ENCODE peak calls at places on chromosomes 16 and 17, in five cellular contexts. One of them, this sample, is unnamed.

GRCh38 chr17:59620518-59621259 is 994 bp downstream of the CLTC start:
- DNase-seq in mammary epithelial cell: peak; percentile 47
- DNase-seq in fibroblast of lung: peak; percentile 33
- DNase-seq in PC-3: peak; percentile 51
- DNase-seq in naive thymus-derived CD4-positive, alpha-beta T cell: peak; percentile 14
- DNase-seq in this sample: peak; percentile 36

GRCh38 chr16:14303182-14303618 is 232.1 kb downstream of the MRTFB start:
- DNase-seq in naive thymus-derived CD4-positive, alpha-beta T cell: no peak
- DNase-seq in fibroblast of lung: peak; percentile 36
- DNase-seq in PC-3: no peak
- DNase-seq in mammary epithelial cell: peak; percentile 26
- DNase-seq in this sample: peak; percentile 29

GRCh38 chr17:8994319-8994718 is 27.0 kb upstream of the NTN1 start:
- DNase-seq in naive thymus-derived CD4-positive, alpha-beta T cell: no peak
- DNase-seq in fibroblast of lung: peak; percentile 16
- DNase-seq in PC-3: peak; percentile 38
- DNase-seq in mammary epithelial cell: peak; percentile 31
- DNase-seq in this sample: peak; percentile 50

GRCh38 chr17:45021607-45022287 is 29.7 kb downstream of the DCAKD start:
- DNase-seq in naive thymus-derived CD4-positive, alpha-beta T cell: peak; percentile 75
- DNase-seq in mammary epithelial cell: peak; percentile 39
- DNase-seq in PC-3: peak; percentile 79
- DNase-seq in fibroblast of lung: peak; percentile 53
- DNase-seq in this sample: peak; percentile 73

GRCh38 chr17:33277436-33278100 is 15.5 kb downstream of the ASIC2 start:
- DNase-seq in fibroblast of lung: peak; percentile 81
- DNase-seq in PC-3: no peak
- DNase-seq in mammary epithelial cell: no peak
- DNase-seq in naive thymus-derived CD4-positive, alpha-beta T cell: no peak
- DNase-seq in this sample: no peak

GRCh38 chr16:48682971-48683370 is 73.0 kb upstream of the N4BP1 start:
- DNase-seq in mammary epithelial cell: no peak
- DNase-seq in fibroblast of lung: no peak
- DNase-seq in naive thymus-derived CD4-positive, alpha-beta T cell: no peak
- DNase-seq in PC-3: no peak
- DNase-seq in this sample: no peak

GRCh38 chr16:50266337-50267091 is at the start of gene ADCY7:
- DNase-seq in fibroblast of lung: peak; percentile 91
- DNase-seq in naive thymus-derived CD4-positive, alpha-beta T cell: peak; percentile 79
- DNase-seq in mammary epithelial cell: peak; percentile 22
- DNase-seq in PC-3: no peak
- DNase-seq in this sample: peak; percentile 74

GRCh38 chr16:89314357-89314756 is 96.9 kb downstream of the ZNF778 start:
- DNase-seq in naive thymus-derived CD4-positive, alpha-beta T cell: peak; percentile 61
- DNase-seq in mammary epithelial cell: no peak
- DNase-seq in fibroblast of lung: no peak
- DNase-seq in PC-3: no peak
- DNase-seq in this sample: no peak

GRCh38 chr17:79220715-79221291 is 146.2 kb downstream of the ENGASE start:
- DNase-seq in fibroblast of lung: no peak
- DNase-seq in PC-3: no peak
- DNase-seq in naive thymus-derived CD4-positive, alpha-beta T cell: no peak
- DNase-seq in mammary epithelial cell: no peak
- DNase-seq in this sample: no peak

GRCh38 chr17:50290074-50290702 is 15.9 kb downstream of the TMEM92 start:
- DNase-seq in mammary epithelial cell: peak; percentile 89
- DNase-seq in naive thymus-derived CD4-positive, alpha-beta T cell: no peak
- DNase-seq in fibroblast of lung: peak; percentile 99
- DNase-seq in PC-3: peak; percentile 98
- DNase-seq in this sample: peak; percentile 85

GRCh38 chr16:55566432-55567175 is at the start of gene CAPNS2:
- DNase-seq in mammary epithelial cell: no peak
- DNase-seq in fibroblast of lung: no peak
- DNase-seq in naive thymus-derived CD4-positive, alpha-beta T cell: no peak
- DNase-seq in PC-3: no peak
- DNase-seq in this sample: no peak

GRCh38 chr16:83433201-83433600 is 374.6 kb upstream of the HSBP1 start:
- DNase-seq in naive thymus-derived CD4-positive, alpha-beta T cell: no peak
- DNase-seq in fibroblast of lung: peak; percentile 60
- DNase-seq in PC-3: no peak
- DNase-seq in mammary epithelial cell: peak; percentile 3
- DNase-seq in this sample: no peak

GRCh38 chr17:50219345-50219744 is 17.9 kb upstream of the COL1A1 start:
- DNase-seq in naive thymus-derived CD4-positive, alpha-beta T cell: no peak
- DNase-seq in mammary epithelial cell: peak; percentile 86
- DNase-seq in fibroblast of lung: peak; percentile 94
- DNase-seq in PC-3: peak; percentile 94
- DNase-seq in this sample: peak; percentile 27

GRCh38 chr16:23024044-23024443 is 125.2 kb downstream of the USP31 start:
- DNase-seq in fibroblast of lung: no peak
- DNase-seq in mammary epithelial cell: no peak
- DNase-seq in naive thymus-derived CD4-positive, alpha-beta T cell: no peak
- DNase-seq in PC-3: no peak
- DNase-seq in this sample: no peak

GRCh38 chr16:85891033-85891775 is 7.8 kb upstream of the IRF8 start:
- DNase-seq in naive thymus-derived CD4-positive, alpha-beta T cell: no peak
- DNase-seq in PC-3: peak; percentile 81
- DNase-seq in fibroblast of lung: peak; percentile 57
- DNase-seq in mammary epithelial cell: peak; percentile 71
- DNase-seq in this sample: no peak

DNA sequence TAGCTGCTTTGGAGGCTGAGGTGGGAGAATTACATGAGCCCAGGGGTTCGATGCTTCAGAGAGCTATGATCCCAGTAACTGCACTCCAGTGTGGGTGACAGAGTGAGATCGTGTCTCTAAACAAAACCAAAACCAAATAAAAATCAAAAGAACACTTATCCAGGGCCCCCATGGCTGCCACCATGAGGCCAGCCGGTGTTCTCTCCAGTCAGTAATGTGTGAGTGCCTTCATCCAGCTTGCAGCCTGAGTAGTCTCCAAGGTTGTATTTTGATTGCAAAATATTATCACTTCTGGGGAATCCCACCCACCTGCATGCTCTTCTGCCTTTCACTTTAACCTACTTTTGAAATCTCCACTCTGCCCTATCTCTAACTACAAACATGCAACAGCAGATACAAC is 221.0 kb upstream of the WSB1 start:
- DNase-seq in naive thymus-derived CD4-positive, alpha-beta T cell: no peak
- DNase-seq in fibroblast of lung: no peak
- DNase-seq in mammary epithelial cell: no peak
- DNase-seq in PC-3: no peak
- DNase-seq in this sample: no peak
- H3K9me3 ChIP-seq in naive thymus-derived CD4-positive, alpha-beta T cell: no peaks in the 10 kb centered on the region
- H3K9me3 ChIP-seq in fibroblast of lung: no peaks in the 10 kb centered on the region
- H3K9me3 ChIP-seq in mammary epithelial cell: peaks cover 3% of the 10 kb centered on the region
- H3K9me3 ChIP-seq in PC-3: no peaks in the 10 kb centered on the region
- H3K9me3 ChIP-seq in this sample: no peaks in the 10 kb centered on the region

GRCh38 chr17:83199500-83200201 is 120.2 kb downstream of the METRNL start:
- DNase-seq in PC-3: peak; percentile 24
- DNase-seq in fibroblast of lung: no peak
- DNase-seq in naive thymus-derived CD4-positive, alpha-beta T cell: no peak
- DNase-seq in mammary epithelial cell: no peak
- DNase-seq in this sample: no peak
- H3K9me3 ChIP-seq in PC-3: no peaks in the 10 kb centered on the region
- H3K9me3 ChIP-seq in fibroblast of lung: no peaks in the 10 kb centered on the region
- H3K9me3 ChIP-seq in naive thymus-derived CD4-positive, alpha-beta T cell: no peaks in the 10 kb centered on the region
- H3K9me3 ChIP-seq in mammary epithelial cell: no peaks in the 10 kb centered on the region
- H3K9me3 ChIP-seq in this sample: no peaks in the 10 kb centered on the region

GRCh38 chr17:22142091-22142490 is 449.8 kb downstream of the KCNJ18 start:
- DNase-seq in mammary epithelial cell: no peak
- DNase-seq in PC-3: no peak
- DNase-seq in fibroblast of lung: no peak
- DNase-seq in naive thymus-derived CD4-positive, alpha-beta T cell: no peak
- DNase-seq in this sample: no peak

DNA sequence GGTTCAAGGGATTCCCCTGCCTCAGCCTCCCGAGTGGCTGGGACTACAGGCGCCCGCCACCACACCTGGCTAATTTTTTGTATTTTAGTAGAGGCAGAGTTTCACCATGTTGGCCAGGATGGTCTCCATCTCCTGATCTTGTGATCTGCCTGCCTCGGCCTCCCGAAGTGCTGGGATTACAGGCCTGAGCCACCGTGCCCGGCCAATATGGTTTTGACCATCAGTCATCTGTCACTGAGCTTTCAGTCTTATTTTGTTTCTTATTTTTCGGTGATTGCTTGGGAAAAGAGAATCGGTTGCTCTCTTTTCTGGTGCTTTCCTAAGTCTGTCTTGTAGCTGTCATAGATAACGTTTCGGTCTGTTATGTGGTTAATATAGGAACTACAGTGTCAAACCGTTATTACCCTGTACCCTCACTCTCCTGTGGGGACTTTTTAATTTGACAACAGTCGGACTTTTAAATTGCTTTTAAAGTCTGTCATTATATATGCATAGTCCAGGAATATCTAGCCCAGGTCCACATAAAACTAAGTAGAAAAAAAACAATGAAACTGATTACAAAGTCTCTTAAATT is 453.4 kb downstream of the KCNJ18 start:
- DNase-seq in naive thymus-derived CD4-positive, alpha-beta T cell: no peak
- DNase-seq in mammary epithelial cell: no peak
- DNase-seq in PC-3: no peak
- DNase-seq in fibroblast of lung: no peak
- DNase-seq in this sample: no peak
- H3K9me3 ChIP-seq in naive thymus-derived CD4-positive, alpha-beta T cell: no peaks in the 10 kb centered on the region
- H3K9me3 ChIP-seq in mammary epithelial cell: peaks cover 36% of the 10 kb centered on the region
- H3K9me3 ChIP-seq in PC-3: peaks cover 32% of the 10 kb centered on the region
- H3K9me3 ChIP-seq in fibroblast of lung: no peaks in the 10 kb centered on the region
- H3K9me3 ChIP-seq in this sample: no peaks in the 10 kb centered on the region

DNA sequence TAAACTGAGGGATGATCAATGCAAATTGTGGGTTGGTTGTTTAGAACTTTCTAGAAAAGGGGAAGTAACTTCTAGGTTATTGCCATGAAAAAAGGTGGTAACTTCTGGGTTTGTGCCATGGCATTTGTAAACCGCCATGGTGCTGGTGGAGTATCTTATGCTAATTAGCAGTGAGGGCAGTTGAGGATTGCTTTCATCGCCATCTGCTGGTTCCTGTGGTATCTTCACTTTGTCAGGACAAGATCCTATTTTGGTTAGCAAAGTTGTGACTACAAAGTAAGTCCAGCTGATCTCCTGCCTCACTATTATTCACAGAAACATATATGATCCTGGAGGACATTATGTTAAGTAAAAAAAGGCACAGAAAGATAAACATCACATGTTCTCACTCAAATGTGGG is 1332.3 kb downstream of the CDH11 start:
- DNase-seq in mammary epithelial cell: no peak
- DNase-seq in fibroblast of lung: no peak
- DNase-seq in naive thymus-derived CD4-positive, alpha-beta T cell: no peak
- DNase-seq in PC-3: peak; percentile 1
- DNase-seq in this sample: no peak
- H3K9me3 ChIP-seq in mammary epithelial cell: no peaks in the 10 kb centered on the region
- H3K9me3 ChIP-seq in fibroblast of lung: no peaks in the 10 kb centered on the region
- H3K9me3 ChIP-seq in naive thymus-derived CD4-positive, alpha-beta T cell: no peaks in the 10 kb centered on the region
- H3K9me3 ChIP-seq in PC-3: no peaks in the 10 kb centered on the region
- H3K9me3 ChIP-seq in this sample: no peaks in the 10 kb centered on the region

GRCh38 chr16:88284101-88284500 is 98.7 kb upstream of the ZNF469 start:
- DNase-seq in fibroblast of lung: no peak
- DNase-seq in PC-3: no peak
- DNase-seq in mammary epithelial cell: no peak
- DNase-seq in naive thymus-derived CD4-positive, alpha-beta T cell: no peak
- DNase-seq in this sample: no peak
- H3K9me3 ChIP-seq in fibroblast of lung: peaks cover 2% of the 10 kb centered on the region
- H3K9me3 ChIP-seq in PC-3: peaks cover 5% of the 10 kb centered on the region
- H3K9me3 ChIP-seq in mammary epithelial cell: peaks cover 22% of the 10 kb centered on the region
- H3K9me3 ChIP-seq in naive thymus-derived CD4-positive, alpha-beta T cell: no peaks in the 10 kb centered on the region
- H3K9me3 ChIP-seq in this sample: peaks cover 5% of the 10 kb centered on the region